ENCODE peak calls at places on chromosomes 3 and 15, in eight cellular contexts. One of them, this sample, is unnamed.

GRCh38 chr15:70856884-70857546 is 3.1 kb upstream of the LARP6 start:
- DNase-seq in brain microvascular endothelial cell: peak; percentile 96
- DNase-seq in upper lobe of right lung: no peak
- DNase-seq in GM12865: no peak
- DNase-seq in GM23248: peak; percentile 98
- DNase-seq in AG04450: peak; percentile 99
- DNase-seq in GM06990: no peak
- DNase-seq in colonic mucosa: peak; percentile 68
- DNase-seq in this sample: peak; percentile 93

GRCh38 chr3:140206196-140207040 is 271.4 kb downstream of the CLSTN2 start:
- DNase-seq in brain microvascular endothelial cell: peak; percentile 52
- DNase-seq in upper lobe of right lung: no peak
- DNase-seq in GM12865: peak; percentile 18
- DNase-seq in GM23248: peak; percentile 56
- DNase-seq in AG04450: no peak
- DNase-seq in GM06990: no peak
- DNase-seq in colonic mucosa: no peak
- DNase-seq in this sample: peak; percentile 50

GRCh38 chr3:152392474-152392873 is 123.7 kb downstream of the MBNL1 start:
- DNase-seq in brain microvascular endothelial cell: no peak
- DNase-seq in upper lobe of right lung: no peak
- DNase-seq in GM12865: no peak
- DNase-seq in GM23248: peak; percentile 43
- DNase-seq in AG04450: no peak
- DNase-seq in GM06990: no peak
- DNase-seq in colonic mucosa: no peak
- DNase-seq in this sample: no peak

GRCh38 chr3:72245183-72245811 is 460.3 kb upstream of the PROK2 start:
- DNase-seq in brain microvascular endothelial cell: no peak
- DNase-seq in upper lobe of right lung: no peak
- DNase-seq in GM12865: no peak
- DNase-seq in GM23248: peak; percentile 35
- DNase-seq in AG04450: no peak
- DNase-seq in GM06990: no peak
- DNase-seq in colonic mucosa: peak; percentile 37
- DNase-seq in this sample: peak; percentile 86

GRCh38 chr15:99445272-99445850 is 120.4 kb upstream of the MEF2A start:
- DNase-seq in brain microvascular endothelial cell: no peak
- DNase-seq in upper lobe of right lung: no peak
- DNase-seq in GM12865: no peak
- DNase-seq in GM23248: no peak
- DNase-seq in AG04450: no peak
- DNase-seq in GM06990: no peak
- DNase-seq in colonic mucosa: no peak
- DNase-seq in this sample: no peak

GRCh38 chr15:100571592-100572167 is 30.3 kb downstream of the LINS1 start:
- DNase-seq in brain microvascular endothelial cell: no peak
- DNase-seq in upper lobe of right lung: no peak
- DNase-seq in GM12865: peak; percentile 5
- DNase-seq in GM23248: no peak
- DNase-seq in AG04450: no peak
- DNase-seq in GM06990: no peak
- DNase-seq in colonic mucosa: no peak
- DNase-seq in this sample: no peak

GRCh38 chr3:184636774-184637316 is 75.0 kb downstream of the MAGEF1 start:
- DNase-seq in brain microvascular endothelial cell: peak; percentile 75
- DNase-seq in upper lobe of right lung: no peak
- DNase-seq in GM12865: no peak
- DNase-seq in GM23248: peak; percentile 68
- DNase-seq in AG04450: peak; percentile 36
- DNase-seq in GM06990: no peak
- DNase-seq in colonic mucosa: no peak
- DNase-seq in this sample: peak; percentile 35

GRCh38 chr3:146493221-146493620 is 23.9 kb upstream of the PLSCR2 start:
- DNase-seq in brain microvascular endothelial cell: no peak
- DNase-seq in upper lobe of right lung: no peak
- DNase-seq in GM12865: no peak
- DNase-seq in GM23248: no peak
- DNase-seq in AG04450: no peak
- DNase-seq in GM06990: no peak
- DNase-seq in colonic mucosa: no peak
- DNase-seq in this sample: no peak

GRCh38 chr15:75349851-75350588 is 3.2 kb downstream of the NEIL1 start:
- DNase-seq in brain microvascular endothelial cell: no peak
- DNase-seq in upper lobe of right lung: peak; percentile 38
- DNase-seq in GM12865: peak; percentile 87
- DNase-seq in GM23248: no peak
- DNase-seq in AG04450: no peak
- DNase-seq in GM06990: peak; percentile 82
- DNase-seq in colonic mucosa: peak; percentile 34
- DNase-seq in this sample: no peak

GRCh38 chr3:151226088-151226563 is 23.1 kb upstream of the GPR171 start:
- DNase-seq in brain microvascular endothelial cell: peak; percentile 92
- DNase-seq in upper lobe of right lung: no peak
- DNase-seq in GM12865: no peak
- DNase-seq in GM23248: peak; percentile 88
- DNase-seq in AG04450: no peak
- DNase-seq in GM06990: no peak
- DNase-seq in colonic mucosa: no peak
- DNase-seq in this sample: peak; percentile 39

GRCh38 chr3:105473521-105474223 is 107.0 kb downstream of the ALCAM start:
- DNase-seq in brain microvascular endothelial cell: peak; percentile 88
- DNase-seq in upper lobe of right lung: no peak
- DNase-seq in GM12865: peak; percentile 9
- DNase-seq in GM23248: peak; percentile 87
- DNase-seq in AG04450: peak; percentile 48
- DNase-seq in GM06990: peak; percentile 13
- DNase-seq in colonic mucosa: no peak
- DNase-seq in this sample: peak; percentile 16

GRCh38 chr15:74307827-74308642 is 59.4 kb downstream of the CYP11A1 start:
- DNase-seq in brain microvascular endothelial cell: peak; percentile 47
- DNase-seq in upper lobe of right lung: no peak
- DNase-seq in GM12865: peak; percentile 69
- DNase-seq in GM23248: peak; percentile 84
- DNase-seq in AG04450: no peak
- DNase-seq in GM06990: no peak
- DNase-seq in colonic mucosa: peak; percentile 42
- DNase-seq in this sample: peak; percentile 59

GRCh38 chr3:128496602-128497304 is 3.8 kb upstream of the GATA2 start:
- DNase-seq in brain microvascular endothelial cell: no peak
- DNase-seq in upper lobe of right lung: no peak
- DNase-seq in GM12865: no peak
- DNase-seq in GM23248: peak; percentile 79
- DNase-seq in AG04450: no peak
- DNase-seq in GM06990: no peak
- DNase-seq in colonic mucosa: peak; percentile 27
- DNase-seq in this sample: peak; percentile 31

DNA sequence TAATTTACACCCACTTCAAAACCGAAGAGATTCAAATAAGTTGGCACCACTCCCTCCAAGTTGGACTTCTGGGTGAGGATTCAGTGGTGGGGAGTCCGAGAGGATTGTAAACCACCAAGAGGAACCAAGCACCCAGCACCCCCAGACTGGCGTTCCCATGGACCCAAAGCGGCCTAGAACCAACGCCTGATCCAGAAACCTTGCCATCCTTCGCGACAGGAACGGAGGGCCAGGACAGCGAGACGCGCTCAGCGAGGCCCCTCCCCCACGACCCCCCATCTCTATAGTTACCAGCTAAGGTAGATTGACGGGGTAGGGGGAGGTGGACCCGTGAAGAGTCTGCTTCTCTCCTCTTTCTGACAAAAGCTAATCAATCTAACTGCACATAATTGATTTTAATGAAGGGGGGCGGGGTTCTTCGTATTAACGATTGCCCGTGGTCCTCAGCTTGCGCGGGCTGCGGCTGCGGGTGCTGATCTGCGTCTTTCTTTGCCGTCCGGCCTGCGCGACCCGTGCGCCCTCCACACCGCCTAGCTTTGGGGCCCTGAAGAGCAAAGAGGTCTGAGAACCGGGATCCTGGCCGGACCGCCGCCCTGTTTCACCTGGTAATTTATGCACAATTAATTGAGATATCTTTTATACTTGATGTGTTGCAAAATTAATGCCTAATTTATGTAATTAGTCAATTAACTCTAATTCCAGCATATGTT is 10.9 kb upstream of the FOXB1 start:
- DNase-seq in brain microvascular endothelial cell: no peak
- DNase-seq in upper lobe of right lung: no peak
- DNase-seq in GM12865: no peak
- DNase-seq in GM23248: no peak
- DNase-seq in AG04450: no peak
- DNase-seq in GM06990: no peak
- DNase-seq in colonic mucosa: no peak
- DNase-seq in this sample: no peak
- H3K4me3 ChIP-seq in brain microvascular endothelial cell: no peak overlapping the region
- H3K4me3 ChIP-seq in upper lobe of right lung: no peak overlapping the region
- H3K4me3 ChIP-seq in GM12865: no peak overlapping the region
- H3K4me3 ChIP-seq in GM23248: no peak overlapping the region
- H3K4me3 ChIP-seq in AG04450: no peak overlapping the region
- H3K4me3 ChIP-seq in GM06990: no peak overlapping the region
- H3K4me3 ChIP-seq in colonic mucosa: no peak overlapping the region
- H3K4me3 ChIP-seq in this sample: no peak overlapping the region

DNA sequence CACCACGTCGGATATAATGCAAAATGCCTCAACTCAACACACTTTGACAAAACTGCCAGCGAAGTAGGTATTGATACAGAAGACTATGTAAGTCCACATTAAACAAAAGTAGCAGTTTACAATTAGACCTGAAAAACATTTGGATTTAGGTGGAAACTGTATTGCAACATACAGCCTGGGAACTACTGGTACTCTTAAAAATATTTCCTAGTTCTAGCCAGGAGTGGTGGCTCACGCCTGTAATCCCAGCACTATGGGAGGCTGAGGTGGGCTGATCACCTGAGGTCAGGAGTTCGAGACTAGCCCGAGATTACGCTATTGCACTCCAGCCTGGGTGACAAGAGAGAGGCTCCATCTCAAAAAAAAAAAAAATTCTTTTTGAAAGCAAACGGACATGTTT is 246.2 kb downstream of the ZBTB20 start:
- DNase-seq in brain microvascular endothelial cell: no peak
- DNase-seq in upper lobe of right lung: no peak
- DNase-seq in GM12865: no peak
- DNase-seq in GM23248: peak; percentile 45
- DNase-seq in AG04450: no peak
- DNase-seq in GM06990: no peak
- DNase-seq in colonic mucosa: no peak
- DNase-seq in this sample: no peak
- H3K4me3 ChIP-seq in brain microvascular endothelial cell: peak overlapping the region; percentile 35
- H3K4me3 ChIP-seq in upper lobe of right lung: peak overlapping the region; percentile 45
- H3K4me3 ChIP-seq in GM12865: no peak overlapping the region
- H3K4me3 ChIP-seq in GM23248: peak overlapping the region; percentile 84
- H3K4me3 ChIP-seq in AG04450: peak overlapping the region; percentile 7
- H3K4me3 ChIP-seq in GM06990: no peak overlapping the region
- H3K4me3 ChIP-seq in colonic mucosa: no peak overlapping the region
- H3K4me3 ChIP-seq in this sample: peak overlapping the region; percentile 29

DNA sequence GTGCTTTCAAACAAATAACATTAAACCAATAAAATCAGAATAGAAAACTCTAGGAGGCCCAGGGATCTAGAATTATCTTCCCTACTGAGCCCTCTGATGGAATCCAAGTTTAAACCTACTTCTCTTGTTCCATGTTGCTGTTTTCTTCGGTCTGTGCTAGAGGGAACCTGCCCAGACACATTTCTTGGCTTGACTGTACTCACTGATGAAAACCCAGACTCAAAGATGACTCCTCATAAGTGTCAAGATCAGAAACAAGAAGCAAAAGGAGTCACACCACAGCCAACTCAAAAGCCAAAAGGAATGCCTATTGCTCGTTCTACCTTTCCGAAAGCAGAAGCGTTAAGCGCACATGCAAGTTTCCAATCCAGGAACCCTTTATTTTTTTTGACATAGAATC is 31.6 kb downstream of the SCAP start:
- DNase-seq in brain microvascular endothelial cell: no peak
- DNase-seq in upper lobe of right lung: no peak
- DNase-seq in GM12865: no peak
- DNase-seq in GM23248: peak; percentile 20
- DNase-seq in AG04450: no peak
- DNase-seq in GM06990: no peak
- DNase-seq in colonic mucosa: no peak
- DNase-seq in this sample: no peak
- H3K4me3 ChIP-seq in brain microvascular endothelial cell: no peak overlapping the region
- H3K4me3 ChIP-seq in upper lobe of right lung: no peak overlapping the region
- H3K4me3 ChIP-seq in GM12865: no peak overlapping the region
- H3K4me3 ChIP-seq in GM23248: no peak overlapping the region
- H3K4me3 ChIP-seq in AG04450: no peak overlapping the region
- H3K4me3 ChIP-seq in GM06990: no peak overlapping the region
- H3K4me3 ChIP-seq in colonic mucosa: no peak overlapping the region
- H3K4me3 ChIP-seq in this sample: no peak overlapping the region

DNA sequence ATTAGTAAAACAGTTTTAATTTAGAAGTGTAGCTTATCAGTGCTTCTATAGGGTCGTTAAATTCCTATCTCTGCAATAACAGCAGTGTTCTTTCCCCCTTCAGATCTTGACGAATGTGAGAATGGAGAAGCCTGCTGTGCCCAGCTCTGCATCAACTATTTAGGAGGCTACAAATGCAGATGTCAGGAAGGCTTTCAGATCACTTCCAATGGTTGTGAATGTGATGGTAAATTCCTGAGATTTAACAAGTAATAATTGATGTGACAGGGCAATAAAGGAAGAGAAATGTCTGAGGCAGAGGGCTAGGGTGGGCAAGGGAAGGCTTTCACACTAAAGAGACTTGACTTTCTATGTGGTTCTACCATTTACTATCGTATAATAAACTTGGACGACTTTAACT is 711.7 kb upstream of the GOLIM4 start:
- DNase-seq in brain microvascular endothelial cell: no peak
- DNase-seq in upper lobe of right lung: no peak
- DNase-seq in GM12865: no peak
- DNase-seq in GM23248: no peak
- DNase-seq in AG04450: no peak
- DNase-seq in GM06990: no peak
- DNase-seq in colonic mucosa: no peak
- DNase-seq in this sample: no peak
- H3K4me3 ChIP-seq in brain microvascular endothelial cell: no peak overlapping the region
- H3K4me3 ChIP-seq in upper lobe of right lung: no peak overlapping the region
- H3K4me3 ChIP-seq in GM12865: no peak overlapping the region
- H3K4me3 ChIP-seq in GM23248: no peak overlapping the region
- H3K4me3 ChIP-seq in AG04450: no peak overlapping the region
- H3K4me3 ChIP-seq in GM06990: no peak overlapping the region
- H3K4me3 ChIP-seq in colonic mucosa: no peak overlapping the region
- H3K4me3 ChIP-seq in this sample: no peak overlapping the region